ENCODE peak calls at places on chromosomes 16 and 17, in ten cellular contexts. A is fibroblast of villous mesenchyme, D is hepatocyte, M is tibial artery, O is H1, E is ascending aorta, V is endothelial cell, K is foreskin fibroblast, S is Panc1, N is IMR-90. U is an unnamed sample.

GRCh38 chr16:15601212-15601879 is 41.6 kb downstream of the MARF1 start:
- DNase-seq in K (no peak), V (no peak), N (no peak), O (peak; percentile 65), A (no peak), S (no peak), M (no peak), D (no peak), E (no peak), U (peak; percentile 20)

GRCh38 chr16:84608281-84608680 is 9.6 kb downstream of the COTL1 start:
- DNase-seq in A (no peak), O (no peak), D (no peak), K (no peak), S (no peak), M (no peak), E (no peak), V (no peak), N (no peak), U (no peak)

GRCh38 chr17:40980594-40980993 is 3.5 kb downstream of the KRT40 start:
- DNase-seq in M (no peak), A (peak; percentile 62), N (peak; percentile 63), D (peak; percentile 50), S (no peak), O (no peak), K (peak; percentile 51), V (no peak), E (no peak), U (no peak)

GRCh38 chr16:85424260-85425060 is 188.7 kb upstream of the GSE1 start:
- DNase-seq in S (no peak), M (peak; percentile 13), D (no peak), N (no peak), V (peak; percentile 3), K (no peak), E (no peak), A (no peak), O (peak; percentile 42), U (peak; percentile 0)

GRCh38 chr17:77767148-77767547 is 191.4 kb upstream of the TNRC6C start:
- DNase-seq in D (no peak), M (no peak), O (no peak), A (no peak), V (no peak), E (no peak), S (no peak), K (no peak), N (no peak), U (no peak)

GRCh38 chr17:16415031-16415924 is at the start of gene TRPV2:
- DNase-seq in N (no peak), M (no peak), V (no peak), O (peak; percentile 73), E (no peak), K (no peak), S (no peak), A (peak; percentile 22), D (peak; percentile 32), U (peak; percentile 33)

GRCh38 chr16:626787-627457 is 3.9 kb upstream of the WFIKKN1 start:
- DNase-seq in O (no peak), V (no peak), N (peak; percentile 97), K (peak; percentile 94), A (peak; percentile 95), S (peak; percentile 85), D (peak; percentile 46), M (no peak), E (no peak), U (no peak)

GRCh38 chr17:37359682-37360188 is 16.1 kb upstream of the C17orf78 start:
- DNase-seq in A (no peak), E (no peak), N (peak; percentile 11), S (no peak), D (no peak), M (no peak), V (no peak), O (no peak), K (peak; percentile 24), U (no peak)

GRCh38 chr16:57695378-57696054 is 910 bp downstream of the DRC7 start:
- DNase-seq in V (no peak), D (no peak), M (no peak), N (no peak), S (no peak), E (no peak), K (no peak), O (no peak), A (no peak), U (no peak)

GRCh38 chr16:86882586-86883280 is 304.4 kb downstream of the FOXL1 start:
- DNase-seq in A (peak; percentile 64), E (no peak), O (no peak), M (peak; percentile 28), S (no peak), K (peak; percentile 80), D (peak; percentile 70), V (no peak), N (peak; percentile 88), U (no peak)

GRCh38 chr16:73337371-73337770 is 289.4 kb upstream of the ZFHX3 start:
- DNase-seq in N (no peak), M (no peak), A (no peak), D (no peak), S (no peak), O (no peak), V (no peak), E (no peak), K (no peak), U (no peak)

GRCh38 chr16:64950262-64950661 is 171.6 kb downstream of the CDH11 start:
- DNase-seq in E (no peak), M (no peak), S (no peak), O (peak; percentile 49), K (no peak), V (no peak), D (no peak), A (no peak), N (no peak), U (no peak)
- TF ChIP-seq CTCF in E (no peak), M (no peak), S (peak; percentile 22), O (peak; percentile 50), K (peak; percentile 26), V (no peak), D (no peak), A (no peak), N (peak; percentile 21), U (peak; percentile 15)

GRCh38 chr16:78045865-78046581 is 23.7 kb downstream of the CLEC3A start:
- DNase-seq in M (peak; percentile 29), A (peak; percentile 72), N (peak; percentile 54), O (peak; percentile 97), E (no peak), K (peak; percentile 2), D (peak; percentile 94), S (no peak), V (peak; percentile 99), U (peak; percentile 99)
- TF ChIP-seq CTCF in M (no peak), A (peak; percentile 17), N (peak; percentile 16), O (peak; percentile 41), E (no peak), K (no peak), D (peak; percentile 15), S (no peak), V (no peak), U (no peak)

GRCh38 chr17:81870978-81871386 is at the start of gene ARHGDIA:
- DNase-seq in A (no peak), N (no peak), D (no peak), V (no peak), E (no peak), S (no peak), O (no peak), K (no peak), M (no peak), U (peak; percentile 33)

GRCh38 chr17:81869221-81870154 is 1.6 kb downstream of the ARHGDIA start:
- DNase-seq in V (peak; percentile 71), N (no peak), K (peak; percentile 25), A (peak; percentile 47), S (no peak), O (peak; percentile 90), D (peak; percentile 64), E (no peak), M (no peak), U (peak; percentile 84)

GRCh38 chr17:81870155-81870977 is 771 bp downstream of the ARHGDIA start:
- DNase-seq in D (peak; percentile 63), K (peak; percentile 39), S (no peak), O (peak; percentile 62), A (peak; percentile 73), M (no peak), E (no peak), V (no peak), N (peak; percentile 69), U (peak; percentile 41)

GRCh38 chr17:81868674-81869220 is 2.4 kb downstream of the ARHGDIA start:
- DNase-seq in S (no peak), V (no peak), K (peak; percentile 89), N (peak; percentile 88), M (no peak), E (no peak), O (no peak), D (peak; percentile 83), A (peak; percentile 91), U (no peak)

GRCh38 chr17:81871387-81872120 is 417 bp upstream of the ARHGDIA start:
- DNase-seq in M (peak; percentile 93), K (peak; percentile 90), A (peak; percentile 89), E (peak; percentile 74), D (peak; percentile 96), N (peak; percentile 83), V (peak; percentile 91), S (no peak), O (peak; percentile 93), U (peak; percentile 92)
- TF ChIP-seq CTCF in M (peak; percentile 20), K (peak; percentile 16), A (peak; percentile 25), E (peak; percentile 27), D (peak; percentile 33), N (peak; percentile 30), V (no peak), S (no peak), O (no peak), U (no peak)

DNA sequence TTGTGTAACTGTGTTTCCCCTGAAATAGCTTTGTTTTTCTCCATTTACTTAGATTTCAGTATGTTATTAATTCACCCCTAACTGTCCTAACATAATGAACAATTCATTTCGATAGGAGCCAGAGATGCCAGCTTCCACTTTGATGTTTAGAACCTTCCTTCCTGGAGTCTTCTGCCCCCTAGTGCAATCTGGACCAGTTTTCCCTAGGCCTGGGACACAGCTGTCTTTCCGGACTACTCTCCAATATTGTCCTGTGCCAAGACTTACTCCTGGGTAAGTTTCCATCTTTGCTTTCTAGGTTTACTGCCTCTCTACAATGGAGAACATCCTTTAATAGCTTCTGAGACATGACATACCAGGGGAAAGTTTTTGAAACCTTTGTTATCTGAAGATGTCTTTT is 12.8 kb downstream of the RECQL5 start:
- DNase-seq in E (no peak), A (peak; percentile 6), N (no peak), O (no peak), M (no peak), K (peak; percentile 16), D (no peak), S (no peak), V (no peak), U (no peak)
- TF ChIP-seq CTCF in E (no peak), A (peak; percentile 15), N (peak; percentile 16), O (no peak), M (no peak), K (no peak), D (peak; percentile 8), S (no peak), V (no peak), U (no peak)

GRCh38 chr17:42520540-42520951 is 15.5 kb upstream of the NAGLU start:
- DNase-seq in M (no peak), S (no peak), A (no peak), O (peak; percentile 55), K (no peak), D (no peak), V (peak; percentile 57), E (no peak), N (no peak), U (peak; percentile 56)
- TF ChIP-seq CTCF in M (no peak), S (peak; percentile 25), A (peak; percentile 28), O (peak; percentile 11), K (peak; percentile 15), D (peak; percentile 35), V (peak; percentile 40), E (no peak), N (peak; percentile 20), U (peak; percentile 38)